ENCODE peak calls at places on chromosomes 1 and 21, in four cellular contexts. One of them, this sample, is unnamed.

GRCh38 chr1:68331117-68331865 is 99.0 kb upstream of the WLS start:
- DNase-seq in IMR-90: peak
- DNase-seq in activated CD8-positive, alpha-beta memory T cell treated with anti-CD3 and anti-CD28 coated beads, Interleukin-2, amount 50 U/mL, for 4 hours: no peak
- DNase-seq in left colon: no peak
- DNase-seq in this sample: peak

GRCh38 chr1:9242338-9242969 is 7.9 kb downstream of the H6PD start:
- DNase-seq in IMR-90: no peak
- DNase-seq in activated CD8-positive, alpha-beta memory T cell treated with anti-CD3 and anti-CD28 coated beads, Interleukin-2, amount 50 U/mL, for 4 hours: no peak
- DNase-seq in left colon: peak
- DNase-seq in this sample: no peak

GRCh38 chr1:157852476-157852875 is 10.9 kb upstream of the CD5L start:
- DNase-seq in IMR-90: peak
- DNase-seq in activated CD8-positive, alpha-beta memory T cell treated with anti-CD3 and anti-CD28 coated beads, Interleukin-2, amount 50 U/mL, for 4 hours: no peak
- DNase-seq in left colon: no peak
- DNase-seq in this sample: peak

GRCh38 chr1:107829083-107829771 is 135.8 kb downstream of the VAV3 start:
- DNase-seq in IMR-90: no peak
- DNase-seq in activated CD8-positive, alpha-beta memory T cell treated with anti-CD3 and anti-CD28 coated beads, Interleukin-2, amount 50 U/mL, for 4 hours: no peak
- DNase-seq in left colon: no peak
- DNase-seq in this sample: no peak

GRCh38 chr21:35237287-35237686 is 188.2 kb upstream of the RUNX1 start:
- DNase-seq in IMR-90: no peak
- DNase-seq in activated CD8-positive, alpha-beta memory T cell treated with anti-CD3 and anti-CD28 coated beads, Interleukin-2, amount 50 U/mL, for 4 hours: no peak
- DNase-seq in left colon: no peak
- DNase-seq in this sample: no peak

GRCh38 chr21:38266732-38267131 is 9.9 kb downstream of the KCNJ15 start:
- DNase-seq in IMR-90: peak
- DNase-seq in activated CD8-positive, alpha-beta memory T cell treated with anti-CD3 and anti-CD28 coated beads, Interleukin-2, amount 50 U/mL, for 4 hours: no peak
- DNase-seq in left colon: no peak
- DNase-seq in this sample: peak

GRCh38 chr1:216005916-216006315 is 417.3 kb downstream of the USH2A start:
- DNase-seq in IMR-90: peak
- DNase-seq in activated CD8-positive, alpha-beta memory T cell treated with anti-CD3 and anti-CD28 coated beads, Interleukin-2, amount 50 U/mL, for 4 hours: no peak
- DNase-seq in left colon: no peak
- DNase-seq in this sample: peak

GRCh38 chr1:101301446-101301845 is 64.6 kb downstream of the S1PR1 start:
- DNase-seq in IMR-90: no peak
- DNase-seq in activated CD8-positive, alpha-beta memory T cell treated with anti-CD3 and anti-CD28 coated beads, Interleukin-2, amount 50 U/mL, for 4 hours: no peak
- DNase-seq in left colon: no peak
- DNase-seq in this sample: no peak

GRCh38 chr1:200890027-200890426 is 4.7 kb upstream of the INAVA start:
- DNase-seq in IMR-90: no peak
- DNase-seq in activated CD8-positive, alpha-beta memory T cell treated with anti-CD3 and anti-CD28 coated beads, Interleukin-2, amount 50 U/mL, for 4 hours: no peak
- DNase-seq in left colon: no peak
- DNase-seq in this sample: no peak

GRCh38 chr1:154926201-154926600 is 10.3 kb downstream of the PMVK start:
- DNase-seq in IMR-90: no peak
- DNase-seq in activated CD8-positive, alpha-beta memory T cell treated with anti-CD3 and anti-CD28 coated beads, Interleukin-2, amount 50 U/mL, for 4 hours: no peak
- DNase-seq in left colon: no peak
- DNase-seq in this sample: no peak

GRCh38 chr1:201895913-201896807 is 7.5 kb downstream of the SHISA4 start:
- DNase-seq in IMR-90: peak
- DNase-seq in activated CD8-positive, alpha-beta memory T cell treated with anti-CD3 and anti-CD28 coated beads, Interleukin-2, amount 50 U/mL, for 4 hours: peak
- DNase-seq in left colon: peak
- DNase-seq in this sample: peak

GRCh38 chr1:28553229-28553930 is 495 bp downstream of the TRNAU1AP start:
- DNase-seq in IMR-90: peak
- DNase-seq in activated CD8-positive, alpha-beta memory T cell treated with anti-CD3 and anti-CD28 coated beads, Interleukin-2, amount 50 U/mL, for 4 hours: peak
- DNase-seq in left colon: peak
- DNase-seq in this sample: peak

GRCh38 chr1:246805135-246805716 is 81.0 kb downstream of the SCCPDH start:
- DNase-seq in IMR-90: no peak
- DNase-seq in activated CD8-positive, alpha-beta memory T cell treated with anti-CD3 and anti-CD28 coated beads, Interleukin-2, amount 50 U/mL, for 4 hours: no peak
- DNase-seq in left colon: no peak
- DNase-seq in this sample: no peak

GRCh38 chr1:107965112-107965991 is at the start of gene VAV3:
- DNase-seq in IMR-90: peak
- DNase-seq in activated CD8-positive, alpha-beta memory T cell treated with anti-CD3 and anti-CD28 coated beads, Interleukin-2, amount 50 U/mL, for 4 hours: peak
- DNase-seq in left colon: peak
- DNase-seq in this sample: peak

GRCh38 chr1:167566766-167567165 is 13.2 kb upstream of the CREG1 start:
- DNase-seq in IMR-90: no peak
- DNase-seq in activated CD8-positive, alpha-beta memory T cell treated with anti-CD3 and anti-CD28 coated beads, Interleukin-2, amount 50 U/mL, for 4 hours: no peak
- DNase-seq in left colon: no peak
- DNase-seq in this sample: no peak

GRCh38 chr1:69433073-69433472 is 134.6 kb upstream of the LRRC7 start:
- DNase-seq in IMR-90: no peak
- DNase-seq in activated CD8-positive, alpha-beta memory T cell treated with anti-CD3 and anti-CD28 coated beads, Interleukin-2, amount 50 U/mL, for 4 hours: no peak
- DNase-seq in left colon: no peak
- DNase-seq in this sample: no peak

GRCh38 chr21:43609501-43610340 is 49.6 kb downstream of the HSF2BP start:
- DNase-seq in IMR-90: peak
- DNase-seq in activated CD8-positive, alpha-beta memory T cell treated with anti-CD3 and anti-CD28 coated beads, Interleukin-2, amount 50 U/mL, for 4 hours: no peak
- DNase-seq in left colon: peak
- DNase-seq in this sample: peak

GRCh38 chr1:114728553-114728952 is 12.0 kb upstream of the NRAS start:
- DNase-seq in IMR-90: no peak
- DNase-seq in activated CD8-positive, alpha-beta memory T cell treated with anti-CD3 and anti-CD28 coated beads, Interleukin-2, amount 50 U/mL, for 4 hours: no peak
- DNase-seq in left colon: no peak
- DNase-seq in this sample: no peak

GRCh38 chr1:154324669-154325582 is at the start of gene ATP8B2:
- DNase-seq in IMR-90: peak
- DNase-seq in activated CD8-positive, alpha-beta memory T cell treated with anti-CD3 and anti-CD28 coated beads, Interleukin-2, amount 50 U/mL, for 4 hours: peak
- DNase-seq in left colon: peak
- DNase-seq in this sample: peak

GRCh38 chr1:64013395-64013794 is 190.0 kb upstream of the UBE2U start:
- DNase-seq in IMR-90: no peak
- DNase-seq in activated CD8-positive, alpha-beta memory T cell treated with anti-CD3 and anti-CD28 coated beads, Interleukin-2, amount 50 U/mL, for 4 hours: no peak
- DNase-seq in left colon: no peak
- DNase-seq in this sample: no peak

GRCh38 chr1:41365772-41366427 is 4.7 kb downstream of the FOXO6 start:
- DNase-seq in IMR-90: no peak
- DNase-seq in activated CD8-positive, alpha-beta memory T cell treated with anti-CD3 and anti-CD28 coated beads, Interleukin-2, amount 50 U/mL, for 4 hours: peak
- DNase-seq in left colon: peak
- DNase-seq in this sample: no peak

GRCh38 chr1:193633991-193634390 is 447.6 kb upstream of the B3GALT2 start:
- DNase-seq in IMR-90: no peak
- DNase-seq in activated CD8-positive, alpha-beta memory T cell treated with anti-CD3 and anti-CD28 coated beads, Interleukin-2, amount 50 U/mL, for 4 hours: no peak
- DNase-seq in left colon: no peak
- DNase-seq in this sample: no peak

GRCh38 chr21:45474323-45474950 is 67.8 kb downstream of the SLC19A1 start:
- DNase-seq in IMR-90: no peak
- DNase-seq in activated CD8-positive, alpha-beta memory T cell treated with anti-CD3 and anti-CD28 coated beads, Interleukin-2, amount 50 U/mL, for 4 hours: no peak
- DNase-seq in left colon: no peak
- DNase-seq in this sample: peak

GRCh38 chr1:61746768-61747167 is 4.5 kb downstream of the PATJ start:
- DNase-seq in IMR-90: peak
- DNase-seq in activated CD8-positive, alpha-beta memory T cell treated with anti-CD3 and anti-CD28 coated beads, Interleukin-2, amount 50 U/mL, for 4 hours: no peak
- DNase-seq in left colon: no peak
- DNase-seq in this sample: no peak

GRCh38 chr1:181090653-181091126 is 2.2 kb downstream of the IER5 start:
- DNase-seq in IMR-90: no peak
- DNase-seq in activated CD8-positive, alpha-beta memory T cell treated with anti-CD3 and anti-CD28 coated beads, Interleukin-2, amount 50 U/mL, for 4 hours: peak
- DNase-seq in left colon: no peak
- DNase-seq in this sample: peak

GRCh38 chr1:24263746-24264145 is 55.4 kb upstream of the GRHL3 start:
- DNase-seq in IMR-90: no peak
- DNase-seq in activated CD8-positive, alpha-beta memory T cell treated with anti-CD3 and anti-CD28 coated beads, Interleukin-2, amount 50 U/mL, for 4 hours: no peak
- DNase-seq in left colon: no peak
- DNase-seq in this sample: no peak